ENCODE peak calls at places on chromosomes 5 and 9, in six cellular contexts. J is GM03348, L is iPS DF 19.7, Y is NCI-H748 treated with DMSO at 0.1 percent for 48 hours, V is NCI-H226, F is substantia nigra. H is an unnamed sample.

GRCh38 chr5:177455661-177456590 is 9.3 kb downstream of the PRR7 start:
- DNase-seq in J (peak), L (no peak), Y (peak), V (peak), F (peak), H (peak)

GRCh38 chr5:168529361-168530234 is 493 bp downstream of the FBLL1 start:
- DNase-seq in J (peak), L (no peak), Y (peak), V (no peak), F (no peak), H (no peak)

GRCh38 chr5:154395407-154396106 is 50.2 kb upstream of the SAP30L start:
- DNase-seq in J (no peak), L (peak), Y (no peak), V (peak), F (no peak), H (no peak)

GRCh38 chr9:84271004-84271886 is 69.3 kb downstream of the SLC28A3 start:
- DNase-seq in J (peak), L (peak), Y (peak), V (no peak), F (peak), H (peak)

GRCh38 chr5:7781899-7782298 is 69.0 kb downstream of the CFAP90 start:
- DNase-seq in J (no peak), L (no peak), Y (no peak), V (no peak), F (no peak), H (no peak)

GRCh38 chr5:107284822-107285510 is 385.8 kb downstream of the EFNA5 start:
- DNase-seq in J (no peak), L (no peak), Y (no peak), V (peak), F (no peak), H (no peak)

GRCh38 chr5:171720086-171720485 is 65.5 kb upstream of the SMIM23 start:
- DNase-seq in J (no peak), L (no peak), Y (no peak), V (no peak), F (no peak), H (no peak)

GRCh38 chr5:57366744-57367143 is 115.9 kb downstream of the ACTBL2 start:
- DNase-seq in J (peak), L (no peak), Y (no peak), V (peak), F (no peak), H (no peak)

GRCh38 chr5:1299511-1299850 is 4.6 kb upstream of the TERT start:
- DNase-seq in J (no peak), L (no peak), Y (no peak), V (no peak), F (no peak), H (no peak)

GRCh38 chr9:87694236-87694755 is 31.6 kb upstream of the CTSL start:
- DNase-seq in J (no peak), L (no peak), Y (no peak), V (no peak), F (no peak), H (no peak)

GRCh38 chr5:113675166-113675565 is 161.7 kb downstream of the YTHDC2 start:
- DNase-seq in J (no peak), L (no peak), Y (no peak), V (no peak), F (no peak), H (no peak)

GRCh38 chr9:77648458-77649108 is 461 bp upstream of the GNA14 start:
- DNase-seq in J (peak), L (no peak), Y (peak), V (no peak), F (no peak), H (no peak)

GRCh38 chr9:27554712-27555111 is 18.6 kb downstream of the C9orf72 start:
- DNase-seq in J (no peak), L (no peak), Y (no peak), V (no peak), F (no peak), H (no peak)

GRCh38 chr9:127904518-127904887 is 5.1 kb upstream of the ST6GALNAC6 start:
- DNase-seq in J (no peak), L (no peak), Y (no peak), V (no peak), F (no peak), H (no peak)

GRCh38 chr9:122226758-122227575 is 1.8 kb downstream of the LHX6 start:
- DNase-seq in J (peak), L (no peak), Y (no peak), V (no peak), F (no peak), H (no peak)

GRCh38 chr5:41403846-41404245 is 106.6 kb downstream of the PLCXD3 start:
- DNase-seq in J (no peak), L (no peak), Y (no peak), V (no peak), F (no peak), H (no peak)

GRCh38 chr9:111866976-111867375 is 29.6 kb upstream of the UGCG start:
- DNase-seq in J (peak), L (no peak), Y (no peak), V (peak), F (no peak), H (peak)

GRCh38 chr5:79924936-79925893 is 65.8 kb downstream of the MTX3 start:
- DNase-seq in J (peak), L (no peak), Y (no peak), V (no peak), F (no peak), H (no peak)

GRCh38 chr9:117679425-117679824 is 24.8 kb upstream of the TLR4 start:
- DNase-seq in J (no peak), L (no peak), Y (no peak), V (no peak), F (no peak), H (no peak)

H was measured in amniotic stem cell.